ENCODE peak calls at places on chromosomes 7 and 10, in five cellular contexts. K is body of pancreas, I is epithelial cell of esophagus, B is astrocyte, H is psoas muscle. O is an unnamed sample.

GRCh38 chr7:47405921-47406765 is 175.8 kb downstream of the TNS3 start:
- DNase-seq in K (peak), I (peak), B (peak), H (peak), O (no peak)

GRCh38 chr10:63637833-63638443 is 116.7 kb downstream of the REEP3 start:
- DNase-seq in K (peak), I (no peak), B (no peak), H (no peak), O (no peak)

GRCh38 chr7:143286522-143286890 is 1.6 kb upstream of the CASP2 start:
- DNase-seq in K (no peak), I (no peak), B (no peak), H (no peak), O (no peak)

GRCh38 chr10:127309609-127310008 is 113.2 kb upstream of the INSYN2A start:
- DNase-seq in K (no peak), I (no peak), B (no peak), H (no peak), O (no peak)

GRCh38 chr7:33062023-33062781 is at the start of gene NT5C3A:
- DNase-seq in K (peak), I (peak), B (no peak), H (no peak), O (peak)

GRCh38 chr10:93680414-93681047 is 21.9 kb downstream of the FRA10AC1 start:
- DNase-seq in K (no peak), I (peak), B (peak), H (no peak), O (no peak)

GRCh38 chr10:79104264-79104954 is 35.6 kb downstream of the ZMIZ1 start:
- DNase-seq in K (peak), I (no peak), B (peak), H (peak), O (no peak)

GRCh38 chr10:77037735-77038411 is 599.7 kb downstream of the KCNMA1 start:
- DNase-seq in K (no peak), I (no peak), B (no peak), H (no peak), O (no peak)

GRCh38 chr10:71239946-71240795 is 27.8 kb downstream of the UNC5B start:
- DNase-seq in K (no peak), I (no peak), B (no peak), H (peak), O (no peak)

GRCh38 chr10:71878327-71879034 is 27.4 kb upstream of the PSAP start:
- DNase-seq in K (no peak), I (no peak), B (no peak), H (no peak), O (peak)

GRCh38 chr10:69716711-69717560 is 84.8 kb upstream of the COL13A1 start:
- DNase-seq in K (peak), I (peak), B (no peak), H (peak), O (peak)
- TF ChIP-seq CTCF in K (peak), I (peak), B (peak), H (peak), O (peak)

GRCh38 chr10:61903991-61904350 is 2.5 kb downstream of the ARID5B start:
- DNase-seq in K (no peak), I (no peak), B (no peak), H (no peak), O (no peak)

GRCh38 chr10:61905837-61906236 is 4.3 kb downstream of the ARID5B start:
- DNase-seq in K (no peak), I (no peak), B (no peak), H (no peak), O (no peak)

GRCh38 chr10:61905446-61905725 is 3.9 kb downstream of the ARID5B start:
- DNase-seq in K (no peak), I (no peak), B (no peak), H (no peak), O (no peak)

GRCh38 chr10:61903184-61903990 is 1.9 kb downstream of the ARID5B start:
- DNase-seq in K (peak), I (peak), B (peak), H (peak), O (peak)

DNA sequence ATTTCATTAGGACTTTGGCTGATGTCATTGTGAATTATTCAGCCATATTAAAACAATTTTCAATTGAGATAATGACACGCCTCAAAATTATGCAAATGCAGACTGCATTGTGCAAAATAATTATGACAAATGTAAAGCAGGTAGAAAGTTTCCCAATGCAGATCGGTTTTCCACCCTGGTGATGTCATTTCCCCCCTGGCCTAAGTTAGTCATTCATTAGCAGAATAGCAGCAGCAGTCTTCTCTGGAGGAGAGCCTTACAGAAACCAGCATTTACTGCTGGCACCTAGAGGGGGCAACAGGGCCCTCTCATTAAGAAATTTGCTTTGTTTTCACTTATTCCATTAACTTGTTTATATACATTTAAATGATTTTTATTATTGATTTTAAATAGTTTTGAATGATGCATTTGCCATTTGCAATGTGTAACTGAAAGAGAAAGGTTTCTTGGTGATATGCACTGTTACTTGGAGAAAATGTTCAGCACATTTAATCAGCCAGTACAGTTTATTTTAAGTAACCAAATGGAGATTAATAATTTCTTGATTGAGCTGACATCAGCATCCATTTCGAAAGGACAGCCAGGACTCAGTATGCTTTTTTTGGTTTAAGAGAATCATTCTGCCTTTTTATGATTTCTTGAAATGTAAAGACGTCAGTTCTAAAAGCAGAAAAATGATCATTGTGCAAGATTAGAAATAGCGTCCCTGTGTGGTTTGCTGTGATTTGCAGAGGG is 3.4 kb downstream of the ARID5B start:
- DNase-seq in K (peak), I (peak), B (peak), H (no peak), O (peak)
- TF ChIP-seq CTCF in K (peak), I (peak), B (peak), H (peak), O (no peak)

GRCh38 chr7:12683678-12684077 is 3.8 kb upstream of the ARL4A start:
- DNase-seq in K (no peak), I (peak), B (no peak), H (no peak), O (no peak)
- TF ChIP-seq CTCF in K (peak), I (peak), B (peak), H (no peak), O (peak)

DNA sequence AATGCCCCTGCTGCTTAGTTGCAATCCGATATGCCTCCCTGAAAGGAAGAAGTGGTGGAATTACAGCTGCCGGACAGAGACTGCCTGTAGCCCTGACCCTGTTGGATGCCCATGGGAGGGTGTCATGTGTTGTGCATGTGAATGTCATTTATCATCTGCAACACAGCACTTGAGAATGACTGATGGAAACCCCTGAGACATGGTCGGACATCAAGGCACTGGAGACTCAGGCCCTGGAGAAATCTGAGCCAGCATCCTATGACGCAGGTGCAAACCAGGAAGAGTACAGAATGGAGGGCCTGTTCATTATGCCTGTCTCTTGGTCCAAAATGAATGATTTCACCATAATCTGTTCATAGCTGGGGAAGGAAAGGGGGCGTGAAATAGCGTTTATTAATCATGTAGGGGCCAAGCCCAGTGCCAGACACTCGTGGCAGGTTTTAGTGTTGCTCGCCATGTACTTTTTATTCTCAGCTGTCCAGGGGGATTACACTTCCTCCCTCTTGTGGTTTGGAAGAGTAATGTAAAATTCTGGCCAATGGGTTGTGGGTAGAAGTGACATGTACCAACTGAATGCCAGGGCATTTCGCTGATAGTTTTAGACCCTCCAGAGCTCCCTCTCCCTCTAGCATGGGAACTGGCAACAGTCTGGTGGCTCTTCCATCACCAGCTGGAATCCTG is 23.0 kb upstream of the LEP start:
- DNase-seq in K (no peak), I (no peak), B (peak), H (no peak), O (no peak)
- TF ChIP-seq CTCF in K (no peak), I (no peak), B (no peak), H (no peak), O (no peak)

GRCh38 chr10:12319085-12319484 is 30.3 kb upstream of the CAMK1D start:
- DNase-seq in K (no peak), I (no peak), B (no peak), H (no peak), O (no peak)

GRCh38 chr10:12320892-12321291 is 28.5 kb upstream of the CAMK1D start:
- DNase-seq in K (no peak), I (no peak), B (no peak), H (no peak), O (no peak)

GRCh38 chr10:12321641-12322040 is 27.7 kb upstream of the CAMK1D start:
- DNase-seq in K (no peak), I (peak), B (no peak), H (no peak), O (no peak)

GRCh38 chr10:12324530-12324929 is 24.8 kb upstream of the CAMK1D start:
- DNase-seq in K (no peak), I (no peak), B (no peak), H (no peak), O (no peak)

GRCh38 chr10:12322583-12323131 is 26.7 kb upstream of the CAMK1D start:
- DNase-seq in K (no peak), I (peak), B (no peak), H (no peak), O (no peak)
- TF ChIP-seq CTCF in K (no peak), I (no peak), B (no peak), H (no peak), O (no peak)

GRCh38 chr10:91294134-91294906 is 73.9 kb downstream of the PCGF5 start:
- DNase-seq in K (no peak), I (no peak), B (peak), H (no peak), O (no peak)

GRCh38 chr10:91295346-91295745 is 74.9 kb downstream of the PCGF5 start:
- DNase-seq in K (no peak), I (no peak), B (peak), H (no peak), O (no peak)

GRCh38 chr10:91300011-91300575 is 79.6 kb downstream of the PCGF5 start:
- DNase-seq in K (no peak), I (no peak), B (no peak), H (no peak), O (no peak)

GRCh38 chr10:91298224-91298862 is 77.9 kb downstream of the PCGF5 start:
- DNase-seq in K (peak), I (peak), B (peak), H (peak), O (peak)

DNA sequence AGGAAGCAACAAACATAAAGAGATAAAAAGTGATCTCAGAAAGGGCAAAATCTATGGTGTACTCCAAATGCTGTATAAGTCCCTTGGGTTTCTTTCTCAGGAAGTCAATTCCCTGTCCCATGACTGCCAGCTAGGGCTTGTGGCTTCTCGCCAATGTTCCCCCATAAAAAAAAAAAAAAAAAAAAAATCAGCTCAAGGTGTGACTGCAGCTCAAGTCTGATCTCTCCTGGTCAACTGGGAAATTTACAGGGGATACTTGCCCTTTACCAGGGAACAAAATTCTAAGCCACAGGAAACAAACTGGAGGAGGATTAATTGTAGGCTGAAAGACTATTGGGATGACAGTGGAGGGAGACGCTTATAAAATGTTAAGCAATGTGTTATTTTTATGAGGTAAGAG is 76.0 kb downstream of the PCGF5 start:
- DNase-seq in K (no peak), I (peak), B (no peak), H (no peak), O (no peak)
- TF ChIP-seq CTCF in K (no peak), I (peak), B (peak), H (no peak), O (peak)

DNA sequence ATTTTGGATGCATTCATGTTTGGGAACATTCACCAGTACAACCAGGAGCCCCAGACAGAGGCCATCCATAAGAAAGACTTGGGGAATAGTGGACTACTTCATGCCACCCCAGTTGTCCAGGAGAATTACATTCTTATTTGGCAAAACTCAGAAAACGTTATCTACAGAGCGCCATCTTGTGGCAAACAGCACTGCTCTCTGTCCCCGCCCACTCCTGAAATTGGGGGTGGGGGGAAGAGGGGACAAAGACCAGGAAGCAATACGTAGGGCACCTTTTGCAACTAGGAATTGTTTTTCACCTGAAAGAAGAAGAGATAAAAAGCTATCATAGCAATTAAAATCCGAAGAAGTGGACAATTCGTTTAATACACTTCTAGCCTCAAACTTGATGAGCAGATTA is 134.6 kb upstream of the MGMT start:
- DNase-seq in K (no peak), I (no peak), B (no peak), H (no peak), O (no peak)
- TF ChIP-seq CTCF in K (no peak), I (peak), B (no peak), H (peak), O (peak)

DNA sequence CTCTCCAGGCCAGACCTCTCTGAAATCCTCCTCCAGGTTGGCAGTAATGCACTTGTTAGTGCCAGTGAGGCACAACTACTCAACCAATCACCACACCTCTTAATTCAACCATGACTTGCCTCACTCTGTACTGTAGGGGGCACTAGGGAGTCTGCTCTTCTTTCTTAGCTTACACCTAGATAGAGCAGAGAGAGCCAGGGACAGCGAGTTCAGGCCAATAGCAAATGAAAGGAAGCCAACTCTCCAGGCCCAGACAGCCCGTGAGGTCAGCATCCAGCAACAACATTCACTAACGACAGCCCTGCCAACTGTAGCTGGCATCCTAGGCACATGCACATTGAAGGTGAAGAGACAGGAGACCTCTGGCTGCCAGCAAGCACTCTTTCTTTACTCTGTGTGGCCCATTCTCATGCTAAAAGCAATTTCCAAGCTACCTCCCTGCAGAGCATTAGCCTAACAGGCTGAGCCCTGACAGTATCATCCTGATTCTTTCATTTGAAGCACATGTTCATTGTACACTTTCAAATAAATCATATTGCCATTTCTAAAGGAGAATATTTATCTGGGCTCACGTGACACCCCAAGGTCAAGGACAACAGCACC is 136.3 kb downstream of the DPY19L1 start:
- DNase-seq in K (no peak), I (peak), B (no peak), H (no peak), O (peak)
- TF ChIP-seq CTCF in K (no peak), I (peak), B (no peak), H (no peak), O (peak)

O was measured in GM13977.